ENCODE peak calls at places on chromosomes 6 and 20, in nine cellular contexts. One of them, this sample, is unnamed.

GRCh38 chr6:167892835-167893234 is 66.1 kb downstream of the AFDN start:
- DNase-seq in HFFc6: no peak
- DNase-seq in natural killer cell: no peak
- DNase-seq in pancreas: no peak
- DNase-seq in fibroblast of the aortic adventitia: no peak
- DNase-seq in fibroblast of pulmonary artery: no peak
- DNase-seq in testis: no peak
- DNase-seq in left lung: no peak
- DNase-seq in uterus: no peak
- DNase-seq in this sample: no peak

GRCh38 chr20:39745380-39745779 is 783.2 kb downstream of the DHX35 start:
- DNase-seq in natural killer cell: no peak
- DNase-seq in testis: no peak
- DNase-seq in uterus: no peak
- DNase-seq in fibroblast of the aortic adventitia: no peak
- DNase-seq in HFFc6: no peak
- DNase-seq in pancreas: no peak
- DNase-seq in fibroblast of pulmonary artery: no peak
- DNase-seq in left lung: no peak
- DNase-seq in this sample: no peak

GRCh38 chr6:33578588-33579011 is 1.5 kb downstream of the BAK1 start:
- DNase-seq in left lung: no peak
- DNase-seq in testis: no peak
- DNase-seq in fibroblast of the aortic adventitia: no peak
- DNase-seq in HFFc6: no peak
- DNase-seq in fibroblast of pulmonary artery: no peak
- DNase-seq in natural killer cell: peak
- DNase-seq in pancreas: no peak
- DNase-seq in uterus: no peak
- DNase-seq in this sample: no peak

GRCh38 chr6:158086706-158087518 is 81.2 kb downstream of the SERAC1 start:
- DNase-seq in HFFc6: no peak
- DNase-seq in testis: peak
- DNase-seq in pancreas: no peak
- DNase-seq in uterus: no peak
- DNase-seq in left lung: peak
- DNase-seq in fibroblast of pulmonary artery: no peak
- DNase-seq in fibroblast of the aortic adventitia: peak
- DNase-seq in natural killer cell: no peak
- DNase-seq in this sample: peak

GRCh38 chr6:84453499-84453898 is 226.1 kb upstream of the CEP162 start:
- DNase-seq in testis: no peak
- DNase-seq in natural killer cell: no peak
- DNase-seq in left lung: no peak
- DNase-seq in uterus: no peak
- DNase-seq in fibroblast of the aortic adventitia: peak
- DNase-seq in HFFc6: no peak
- DNase-seq in pancreas: no peak
- DNase-seq in fibroblast of pulmonary artery: no peak
- DNase-seq in this sample: no peak

GRCh38 chr6:26020291-26020982 is 57.8 kb downstream of the TRIM38 start:
- DNase-seq in testis: peak
- DNase-seq in uterus: peak
- DNase-seq in pancreas: peak
- DNase-seq in natural killer cell: peak
- DNase-seq in left lung: peak
- DNase-seq in fibroblast of the aortic adventitia: peak
- DNase-seq in fibroblast of pulmonary artery: peak
- DNase-seq in HFFc6: peak
- DNase-seq in this sample: peak

GRCh38 chr6:154408906-154409500 is 52.4 kb upstream of the IPCEF1 start:
- DNase-seq in testis: no peak
- DNase-seq in fibroblast of pulmonary artery: peak
- DNase-seq in natural killer cell: no peak
- DNase-seq in pancreas: no peak
- DNase-seq in HFFc6: no peak
- DNase-seq in uterus: no peak
- DNase-seq in left lung: no peak
- DNase-seq in fibroblast of the aortic adventitia: peak
- DNase-seq in this sample: peak

GRCh38 chr6:16471222-16471784 is 232.9 kb downstream of the GMPR start:
- DNase-seq in fibroblast of pulmonary artery: no peak
- DNase-seq in testis: no peak
- DNase-seq in natural killer cell: no peak
- DNase-seq in HFFc6: no peak
- DNase-seq in pancreas: no peak
- DNase-seq in left lung: no peak
- DNase-seq in uterus: no peak
- DNase-seq in fibroblast of the aortic adventitia: peak
- DNase-seq in this sample: no peak

GRCh38 chr6:149508485-149508884 is 23.7 kb upstream of the ZC3H12D start:
- DNase-seq in testis: no peak
- DNase-seq in fibroblast of the aortic adventitia: no peak
- DNase-seq in uterus: no peak
- DNase-seq in fibroblast of pulmonary artery: no peak
- DNase-seq in pancreas: no peak
- DNase-seq in HFFc6: no peak
- DNase-seq in left lung: no peak
- DNase-seq in natural killer cell: no peak
- DNase-seq in this sample: no peak

GRCh38 chr6:23465912-23466311 is 660.1 kb upstream of the NRSN1 start:
- DNase-seq in HFFc6: no peak
- DNase-seq in fibroblast of pulmonary artery: no peak
- DNase-seq in testis: no peak
- DNase-seq in left lung: no peak
- DNase-seq in natural killer cell: no peak
- DNase-seq in pancreas: no peak
- DNase-seq in uterus: no peak
- DNase-seq in fibroblast of the aortic adventitia: no peak
- DNase-seq in this sample: no peak

GRCh38 chr6:34576286-34576955 is 20.3 kb upstream of the SPDEF start:
- DNase-seq in fibroblast of the aortic adventitia: no peak
- DNase-seq in pancreas: no peak
- DNase-seq in testis: no peak
- DNase-seq in left lung: no peak
- DNase-seq in natural killer cell: no peak
- DNase-seq in HFFc6: no peak
- DNase-seq in uterus: no peak
- DNase-seq in fibroblast of pulmonary artery: no peak
- DNase-seq in this sample: no peak

GRCh38 chr6:82179415-82179814 is 68.1 kb downstream of the IBTK start:
- DNase-seq in fibroblast of pulmonary artery: no peak
- DNase-seq in left lung: no peak
- DNase-seq in HFFc6: no peak
- DNase-seq in uterus: no peak
- DNase-seq in natural killer cell: no peak
- DNase-seq in pancreas: no peak
- DNase-seq in fibroblast of the aortic adventitia: no peak
- DNase-seq in testis: no peak
- DNase-seq in this sample: no peak

GRCh38 chr6:82176616-82177015 is 70.9 kb downstream of the IBTK start:
- DNase-seq in fibroblast of pulmonary artery: peak
- DNase-seq in testis: no peak
- DNase-seq in natural killer cell: no peak
- DNase-seq in fibroblast of the aortic adventitia: peak
- DNase-seq in HFFc6: no peak
- DNase-seq in left lung: no peak
- DNase-seq in pancreas: no peak
- DNase-seq in uterus: no peak
- DNase-seq in this sample: no peak

GRCh38 chr6:82182756-82183155 is 64.8 kb downstream of the IBTK start:
- DNase-seq in pancreas: no peak
- DNase-seq in HFFc6: peak
- DNase-seq in fibroblast of pulmonary artery: peak
- DNase-seq in uterus: no peak
- DNase-seq in natural killer cell: no peak
- DNase-seq in testis: no peak
- DNase-seq in left lung: no peak
- DNase-seq in fibroblast of the aortic adventitia: peak
- DNase-seq in this sample: no peak

GRCh38 chr6:82178759-82179112 is 68.8 kb downstream of the IBTK start:
- DNase-seq in fibroblast of pulmonary artery: no peak
- DNase-seq in pancreas: no peak
- DNase-seq in left lung: no peak
- DNase-seq in fibroblast of the aortic adventitia: no peak
- DNase-seq in uterus: no peak
- DNase-seq in HFFc6: no peak
- DNase-seq in testis: no peak
- DNase-seq in natural killer cell: no peak
- DNase-seq in this sample: no peak

DNA sequence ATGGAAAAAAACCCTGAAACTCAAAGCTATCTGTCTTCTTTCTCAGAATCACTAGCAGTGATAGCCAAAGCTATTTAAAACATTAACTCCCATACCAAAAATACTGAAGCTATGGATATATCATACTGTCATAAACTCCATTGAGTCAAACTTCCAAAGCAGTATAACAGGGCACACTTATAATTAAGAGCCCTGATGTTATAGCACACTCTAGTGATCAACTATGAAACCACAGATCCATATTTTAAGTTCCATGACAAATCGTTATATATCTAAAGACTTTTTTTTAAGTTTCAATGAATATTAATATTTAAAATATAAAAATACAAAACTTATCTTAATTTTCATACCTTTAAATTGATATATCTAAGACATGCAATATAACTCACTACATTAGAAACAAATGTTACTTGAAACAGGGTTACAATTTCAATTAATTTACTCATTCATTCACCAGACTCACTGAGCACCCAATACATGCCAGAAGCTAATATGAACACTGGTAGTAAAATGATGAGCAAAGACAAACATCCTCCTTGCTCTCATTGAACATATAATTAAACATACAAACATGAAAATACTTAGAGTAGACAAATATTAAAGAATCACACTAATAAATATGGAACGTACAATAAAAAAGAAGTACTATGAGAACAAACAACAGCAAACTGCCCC is 69.3 kb downstream of the IBTK start:
- DNase-seq in pancreas: no peak
- DNase-seq in fibroblast of the aortic adventitia: peak
- DNase-seq in fibroblast of pulmonary artery: peak
- DNase-seq in left lung: no peak
- DNase-seq in uterus: no peak
- DNase-seq in testis: no peak
- DNase-seq in HFFc6: peak
- DNase-seq in natural killer cell: no peak
- DNase-seq in this sample: no peak
- TF ChIP-seq CTCF in pancreas: no peak
- TF ChIP-seq CTCF in fibroblast of the aortic adventitia: peak
- TF ChIP-seq CTCF in fibroblast of pulmonary artery: peak
- TF ChIP-seq CTCF in left lung: no peak
- TF ChIP-seq CTCF in uterus: no peak
- TF ChIP-seq CTCF in testis: peak
- TF ChIP-seq CTCF in HFFc6: peak
- TF ChIP-seq CTCF in natural killer cell: no peak
- TF ChIP-seq CTCF in this sample: no peak

DNA sequence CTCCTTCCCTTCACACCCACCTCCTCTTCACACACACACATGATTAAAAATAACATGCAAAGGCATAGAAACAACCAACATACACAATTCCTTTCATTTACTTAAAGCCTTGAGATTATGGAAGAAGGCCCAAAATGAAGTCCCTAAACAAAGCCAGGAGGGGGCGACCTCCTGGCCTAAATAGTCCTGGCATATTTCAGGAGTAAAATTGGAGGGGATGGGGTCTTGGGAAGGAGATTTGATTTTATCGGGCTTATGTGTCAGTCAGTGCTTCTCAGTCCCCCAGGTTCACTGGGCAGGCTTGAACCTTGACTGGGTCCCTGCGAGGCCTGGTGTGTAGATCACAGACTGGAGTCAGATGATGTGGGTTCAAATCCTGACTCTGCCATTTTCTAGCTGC is 266.4 kb downstream of the SAMD5 start:
- DNase-seq in testis: no peak
- DNase-seq in left lung: no peak
- DNase-seq in fibroblast of pulmonary artery: no peak
- DNase-seq in HFFc6: no peak
- DNase-seq in uterus: no peak
- DNase-seq in natural killer cell: no peak
- DNase-seq in pancreas: no peak
- DNase-seq in fibroblast of the aortic adventitia: no peak
- DNase-seq in this sample: no peak
- TF ChIP-seq CTCF in testis: no peak
- TF ChIP-seq CTCF in left lung: no peak
- TF ChIP-seq CTCF in fibroblast of pulmonary artery: peak
- TF ChIP-seq CTCF in HFFc6: no peak
- TF ChIP-seq CTCF in uterus: no peak
- TF ChIP-seq CTCF in natural killer cell: no peak
- TF ChIP-seq CTCF in pancreas: no peak
- TF ChIP-seq CTCF in fibroblast of the aortic adventitia: no peak
- TF ChIP-seq CTCF in this sample: no peak

GRCh38 chr20:1212607-1213396 is 9.5 kb downstream of the C20orf202 start:
- DNase-seq in fibroblast of the aortic adventitia: peak
- DNase-seq in natural killer cell: peak
- DNase-seq in HFFc6: peak
- DNase-seq in pancreas: peak
- DNase-seq in testis: peak
- DNase-seq in left lung: peak
- DNase-seq in fibroblast of pulmonary artery: peak
- DNase-seq in uterus: peak
- DNase-seq in this sample: peak
- TF ChIP-seq CTCF in fibroblast of the aortic adventitia: peak
- TF ChIP-seq CTCF in natural killer cell: peak
- TF ChIP-seq CTCF in HFFc6: peak
- TF ChIP-seq CTCF in pancreas: peak
- TF ChIP-seq CTCF in testis: peak
- TF ChIP-seq CTCF in left lung: peak
- TF ChIP-seq CTCF in fibroblast of pulmonary artery: peak
- TF ChIP-seq CTCF in uterus: peak
- TF ChIP-seq CTCF in this sample: peak

GRCh38 chr6:38937839-38938613 is 110.6 kb upstream of the GLP1R start:
- DNase-seq in uterus: no peak
- DNase-seq in left lung: no peak
- DNase-seq in testis: no peak
- DNase-seq in fibroblast of pulmonary artery: no peak
- DNase-seq in natural killer cell: no peak
- DNase-seq in HFFc6: no peak
- DNase-seq in pancreas: no peak
- DNase-seq in fibroblast of the aortic adventitia: no peak
- DNase-seq in this sample: no peak

GRCh38 chr6:38929560-38929959 is 119.0 kb upstream of the GLP1R start:
- DNase-seq in fibroblast of the aortic adventitia: no peak
- DNase-seq in left lung: no peak
- DNase-seq in pancreas: no peak
- DNase-seq in HFFc6: no peak
- DNase-seq in testis: no peak
- DNase-seq in natural killer cell: no peak
- DNase-seq in fibroblast of pulmonary artery: no peak
- DNase-seq in uterus: no peak
- DNase-seq in this sample: no peak

GRCh38 chr6:38938741-38939140 is 109.8 kb upstream of the GLP1R start:
- DNase-seq in HFFc6: no peak
- DNase-seq in left lung: no peak
- DNase-seq in fibroblast of pulmonary artery: no peak
- DNase-seq in testis: no peak
- DNase-seq in natural killer cell: no peak
- DNase-seq in uterus: no peak
- DNase-seq in pancreas: no peak
- DNase-seq in fibroblast of the aortic adventitia: no peak
- DNase-seq in this sample: no peak

GRCh38 chr6:38935051-38935450 is 113.5 kb upstream of the GLP1R start:
- DNase-seq in uterus: no peak
- DNase-seq in HFFc6: no peak
- DNase-seq in testis: peak
- DNase-seq in fibroblast of pulmonary artery: peak
- DNase-seq in left lung: no peak
- DNase-seq in natural killer cell: no peak
- DNase-seq in pancreas: no peak
- DNase-seq in fibroblast of the aortic adventitia: no peak
- DNase-seq in this sample: no peak

GRCh38 chr6:38933426-38933825 is 115.2 kb upstream of the GLP1R start:
- DNase-seq in testis: no peak
- DNase-seq in uterus: no peak
- DNase-seq in fibroblast of pulmonary artery: peak
- DNase-seq in left lung: no peak
- DNase-seq in fibroblast of the aortic adventitia: peak
- DNase-seq in pancreas: no peak
- DNase-seq in natural killer cell: no peak
- DNase-seq in HFFc6: peak
- DNase-seq in this sample: peak
- TF ChIP-seq CTCF in testis: no peak
- TF ChIP-seq CTCF in uterus: no peak
- TF ChIP-seq CTCF in fibroblast of pulmonary artery: peak
- TF ChIP-seq CTCF in left lung: no peak
- TF ChIP-seq CTCF in fibroblast of the aortic adventitia: peak
- TF ChIP-seq CTCF in pancreas: peak
- TF ChIP-seq CTCF in natural killer cell: peak
- TF ChIP-seq CTCF in HFFc6: peak
- TF ChIP-seq CTCF in this sample: no peak

This sample was measured in HL-60.